ENCODE peak calls at places on chromosomes 13 and 19, in eight cellular contexts. Y is SK-N-SH, N is hepatocyte, R is HCT116, Q is GM23338, D is PC-3, J is OCI-LY7, I is MM.1S. P is an unnamed sample. For H3K9me2, the result is how much of the 10 kb centered on the place peaks cover.

GRCh38 chr19:7953576-7953975 is 10.1 kb upstream of the TIMM44 start:
- DNase-seq in Y (no peak), N (no peak), R (no peak), Q (peak), D (no peak), J (no peak), I (no peak), P (no peak)

GRCh38 chr19:45615795-45616708 is 14.0 kb upstream of the GPR4 start:
- DNase-seq in Y (peak), N (peak), R (peak), Q (peak), D (peak), J (peak), I (peak), P (peak)

GRCh38 chr19:32168606-32169005 is 176.8 kb upstream of the ZNF507 start:
- DNase-seq in Y (no peak), N (no peak), R (no peak), Q (no peak), D (no peak), J (no peak), I (no peak), P (no peak)

GRCh38 chr13:39870197-39870746 is 214.8 kb downstream of the COG6 start:
- DNase-seq in Y (no peak), N (no peak), R (no peak), Q (no peak), D (no peak), J (no peak), I (no peak), P (peak)

GRCh38 chr19:8515317-8515716 is 1.4 kb upstream of the ZNF414 start:
- DNase-seq in Y (no peak), N (no peak), R (no peak), Q (no peak), D (no peak), J (no peak), I (no peak), P (no peak)

GRCh38 chr13:104984296-104984818 is 1551.1 kb downstream of the EFNB2 start:
- DNase-seq in Y (peak), N (peak), R (no peak), Q (no peak), D (peak), J (no peak), I (peak), P (no peak)

GRCh38 chr13:23867027-23867491 is 22.1 kb downstream of the MIPEP start:
- DNase-seq in Y (no peak), N (peak), R (no peak), Q (no peak), D (peak), J (no peak), I (no peak), P (peak)

GRCh38 chr19:42253245-42254082 is 1.5 kb downstream of the ERF start:
- DNase-seq in Y (peak), N (peak), R (no peak), Q (peak), D (peak), J (peak), I (peak), P (peak)

GRCh38 chr19:8357007-8357521 is 6.9 kb upstream of the ANGPTL4 start:
- DNase-seq in Y (no peak), N (peak), R (no peak), Q (no peak), D (no peak), J (no peak), I (no peak), P (no peak)

GRCh38 chr13:40189885-40190655 is 476.4 kb downstream of the FOXO1 start:
- DNase-seq in Y (peak), N (peak), R (no peak), Q (no peak), D (no peak), J (no peak), I (no peak), P (peak)

GRCh38 chr19:52453324-52454094 is at the start of gene ZNF578:
- DNase-seq in Y (peak), N (no peak), R (no peak), Q (peak), D (no peak), J (no peak), I (no peak), P (peak)

GRCh38 chr19:14368011-14368513 is 13.2 kb upstream of the ADGRE5 start:
- DNase-seq in Y (no peak), N (no peak), R (no peak), Q (no peak), D (no peak), J (peak), I (peak), P (no peak)

GRCh38 chr19:42282036-42282762 is 13.1 kb downstream of the CIC start:
- DNase-seq in Y (no peak), N (peak), R (no peak), Q (no peak), D (no peak), J (peak), I (no peak), P (peak)

DNA sequence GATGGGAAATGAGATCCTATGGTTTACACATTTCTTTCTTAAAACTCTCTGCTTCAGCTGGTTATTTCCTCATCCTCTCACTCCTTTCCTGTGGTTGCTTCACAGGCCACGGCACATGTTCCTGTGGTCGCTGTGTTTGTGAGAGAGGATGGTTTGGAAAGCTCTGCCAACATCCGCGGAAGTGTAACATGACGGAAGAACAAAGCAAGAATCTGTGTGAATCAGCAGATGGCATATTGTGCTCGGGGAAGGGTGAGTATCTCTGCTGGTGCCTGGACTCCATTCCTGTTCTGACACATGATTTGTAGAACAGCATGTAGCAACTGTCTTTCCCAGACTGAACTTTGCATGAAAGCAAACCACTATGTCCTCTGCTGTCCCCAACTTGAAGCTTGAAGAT is 254.2 kb downstream of the ITGBL1 start:
- DNase-seq in Y (no peak), N (peak), R (no peak), Q (no peak), D (peak), J (no peak), I (no peak), P (peak)
- TF ChIP-seq EZH2phosphoT487 in Y (no peak), N (no peak), R (no peak), Q (no peak), D (no peak), J (no peak), I (no peak), P (peak)

DNA sequence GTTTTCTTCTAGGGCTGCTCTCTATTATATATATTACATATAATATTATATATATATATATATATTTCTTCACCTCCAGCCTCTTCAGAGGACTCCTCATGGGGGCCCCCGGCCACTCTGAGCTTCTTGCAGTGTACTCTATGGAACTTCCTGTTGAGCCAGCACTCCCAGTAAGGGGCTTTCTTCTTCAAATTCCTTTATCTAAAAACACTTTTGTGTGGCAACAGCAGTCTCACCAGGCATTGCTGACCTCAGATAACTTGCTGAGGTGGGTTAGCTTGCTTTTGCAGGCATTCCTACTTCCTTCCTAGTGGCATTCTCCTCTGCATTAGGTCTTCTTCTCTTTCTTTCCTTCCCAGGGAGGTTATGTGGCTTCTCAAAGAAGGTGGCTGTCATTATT is 381.5 kb downstream of the MYO16 start:
- DNase-seq in Y (no peak), N (no peak), R (no peak), Q (peak), D (no peak), J (no peak), I (no peak), P (no peak)
- H2AFZ ChIP-seq in Y (no peak), N (no peak), R (no peak), Q (no peak), D (no peak), J (no peak), I (no peak), P (no peak)

DNA sequence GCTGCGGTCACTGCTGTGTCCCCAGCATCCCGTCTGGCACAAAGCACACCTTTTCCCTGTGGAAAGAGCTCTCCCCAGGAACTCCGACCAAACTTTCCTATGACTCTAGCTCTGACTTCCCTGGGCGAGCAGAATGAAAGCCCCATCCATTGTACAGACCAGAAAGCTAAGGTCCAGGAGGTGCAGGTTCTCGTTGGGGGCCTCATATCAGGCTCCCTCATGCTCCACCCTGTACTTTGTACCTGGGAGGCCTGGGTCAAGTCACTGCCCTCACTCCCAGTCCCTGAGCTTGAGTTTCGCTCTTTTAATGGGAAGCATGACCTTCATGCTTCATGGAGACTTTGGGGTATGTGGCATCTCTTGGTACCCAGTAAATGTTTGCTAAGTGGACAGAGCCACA is 18.4 kb downstream of the CYTH2 start:
- DNase-seq in Y (no peak), N (no peak), R (no peak), Q (no peak), D (peak), J (no peak), I (no peak), P (no peak)
- H3K9me2 ChIP-seq in Y (under half), N (under half), R (under half), Q (under half), D (under half), J (under half), I (under half), P (under half)

DNA sequence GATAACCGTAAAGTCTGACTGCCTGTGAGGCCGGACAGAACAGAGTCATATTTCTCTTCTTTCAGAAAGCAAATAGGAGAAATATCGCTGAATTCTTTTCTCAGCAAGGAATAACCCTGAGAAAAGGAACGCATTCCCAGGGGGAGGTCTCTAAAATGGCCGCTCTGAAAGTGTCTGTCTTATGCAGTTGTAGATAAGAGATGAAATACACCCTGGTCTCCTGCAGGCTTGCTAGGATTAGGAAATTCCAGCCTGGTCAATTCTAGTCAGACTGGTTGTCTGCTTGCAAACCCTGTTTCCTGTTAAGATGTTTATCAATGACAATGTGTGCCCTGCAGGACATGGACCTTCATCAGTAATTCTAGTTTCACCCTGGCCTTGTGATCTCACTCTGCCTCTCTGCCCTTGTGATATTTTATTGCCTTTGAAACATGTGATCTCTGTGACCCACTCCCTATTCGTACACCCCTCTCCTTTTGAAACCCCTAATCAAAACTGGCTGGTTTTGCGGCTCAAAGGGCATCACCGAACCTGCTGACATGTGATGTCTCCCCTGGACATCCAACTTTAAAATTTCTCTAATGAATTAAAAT is 934.8 kb upstream of the SPRY2 start:
- DNase-seq in Y (no peak), N (no peak), R (no peak), Q (peak), D (no peak), J (peak), I (no peak), P (no peak)
- TF ChIP-seq EZH2phosphoT487 in Y (no peak), N (no peak), R (no peak), Q (no peak), D (no peak), J (no peak), I (no peak), P (no peak)

GRCh38 chr13:64672751-64673150 is 2557.4 kb downstream of the PCDH9 start:
- DNase-seq in Y (no peak), N (no peak), R (no peak), Q (no peak), D (no peak), J (no peak), I (no peak), P (no peak)

GRCh38 chr13:64680739-64681138 is 2549.4 kb downstream of the PCDH9 start:
- DNase-seq in Y (no peak), N (no peak), R (no peak), Q (no peak), D (no peak), J (no peak), I (no peak), P (no peak)

DNA sequence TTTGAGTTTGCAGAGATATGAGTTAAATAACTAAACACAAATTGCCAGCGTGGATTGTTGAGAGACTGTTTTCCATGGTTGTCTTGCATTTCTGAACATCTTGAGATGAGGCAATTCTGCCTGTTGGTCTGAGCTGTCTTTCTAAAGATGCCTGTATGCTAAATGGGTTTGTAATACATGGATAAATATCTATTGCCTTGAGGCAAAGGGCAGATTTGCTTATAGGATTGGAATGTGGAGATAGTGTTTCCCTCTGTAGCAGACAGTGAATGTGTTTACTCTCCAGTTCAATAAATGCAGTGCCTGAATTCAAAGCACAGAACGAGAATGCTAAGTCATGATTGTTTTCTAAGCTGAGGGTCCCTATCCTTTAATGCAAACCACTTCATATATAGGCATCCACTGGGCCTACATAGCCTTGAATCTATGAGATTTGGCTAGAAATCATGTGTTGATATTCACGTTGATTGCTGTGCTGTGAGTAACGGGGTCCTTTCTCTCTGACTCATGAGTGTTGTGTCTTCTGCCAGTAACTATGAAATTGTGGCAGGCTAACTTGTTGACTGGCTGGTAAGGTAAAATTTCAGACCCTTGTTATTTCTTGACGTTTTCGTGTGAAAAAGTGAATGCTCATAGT is 2554.8 kb downstream of the PCDH9 start:
- DNase-seq in Y (no peak), N (peak), R (no peak), Q (no peak), D (peak), J (no peak), I (no peak), P (peak)
- H2AFZ ChIP-seq in Y (peak), N (peak), R (no peak), Q (peak), D (peak), J (no peak), I (no peak), P (peak)

GRCh38 chr19:47075179-47075811 is 26.9 kb upstream of the TMEM160 start:
- DNase-seq in Y (no peak), N (no peak), R (no peak), Q (no peak), D (no peak), J (no peak), I (no peak), P (no peak)
- H3K9me2 ChIP-seq in Y (under half), N (under half), R (under half), Q (under half), D (under half), J (under half), I (under half), P (under half)

DNA sequence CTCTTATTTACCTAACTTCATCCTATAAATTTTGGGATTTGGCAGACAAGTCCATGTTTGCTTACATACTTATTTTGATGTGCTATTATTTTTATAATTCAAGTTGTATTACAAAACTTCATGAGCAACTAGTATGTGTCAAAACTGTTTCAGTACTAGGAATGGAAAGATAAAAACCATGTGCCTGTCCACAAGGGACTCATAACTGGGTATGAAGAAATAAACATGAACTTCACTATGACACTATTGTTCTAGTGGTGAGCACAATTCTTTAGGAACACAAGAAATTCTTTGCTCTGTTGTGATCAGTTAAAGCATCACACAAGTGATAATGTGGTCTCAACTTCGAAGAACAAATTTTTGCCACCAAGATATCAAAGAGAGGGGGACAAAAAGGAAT is 97.5 kb upstream of the FBXL3 start:
- DNase-seq in Y (no peak), N (no peak), R (no peak), Q (no peak), D (no peak), J (no peak), I (no peak), P (no peak)
- TF ChIP-seq EZH2phosphoT487 in Y (no peak), N (no peak), R (no peak), Q (no peak), D (no peak), J (no peak), I (no peak), P (no peak)

GRCh38 chr13:25232937-25233515 is 54.3 kb downstream of the MTMR6 start:
- DNase-seq in Y (peak), N (peak), R (peak), Q (peak), D (peak), J (peak), I (no peak), P (peak)
- H2AFZ ChIP-seq in Y (no peak), N (peak), R (no peak), Q (peak), D (no peak), J (no peak), I (no peak), P (no peak)

GRCh38 chr13:71629167-71629566 is 237.8 kb downstream of the DACH1 start:
- DNase-seq in Y (no peak), N (no peak), R (no peak), Q (peak), D (no peak), J (no peak), I (no peak), P (no peak)
- H3K9me2 ChIP-seq in Y (under half), N (under half), R (under half), Q (under half), D (under half), J (under half), I (under half), P (under half)

GRCh38 chr13:82749551-82749950 is 1132.7 kb downstream of the SLITRK1 start:
- DNase-seq in Y (no peak), N (no peak), R (no peak), Q (no peak), D (peak), J (no peak), I (no peak), P (no peak)

GRCh38 chr13:82751221-82751620 is 1131.1 kb downstream of the SLITRK1 start:
- DNase-seq in Y (no peak), N (no peak), R (no peak), Q (no peak), D (no peak), J (no peak), I (no peak), P (no peak)

GRCh38 chr13:82747331-82747730 is 1134.9 kb downstream of the SLITRK1 start:
- DNase-seq in Y (no peak), N (no peak), R (no peak), Q (peak), D (no peak), J (no peak), I (no peak), P (peak)

DNA sequence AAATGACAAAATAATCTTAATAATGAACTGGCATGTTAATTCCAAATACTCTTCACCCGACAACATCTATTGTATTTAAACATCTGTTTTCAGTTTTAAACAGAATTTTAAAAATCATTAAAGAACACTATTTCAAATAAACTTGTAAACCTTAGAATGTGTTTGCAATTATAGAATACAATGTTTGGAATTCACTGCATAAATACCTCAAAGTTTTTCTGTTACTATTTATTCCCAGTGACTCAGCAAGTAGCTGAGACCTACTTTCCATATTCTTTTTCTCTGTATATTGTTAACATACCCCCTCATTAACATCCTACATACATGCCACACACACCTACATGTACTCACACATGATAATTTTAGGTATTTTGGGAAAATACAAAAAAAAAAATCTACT is 1134.3 kb downstream of the SLITRK1 start:
- DNase-seq in Y (no peak), N (no peak), R (no peak), Q (no peak), D (peak), J (no peak), I (no peak), P (peak)
- TF ChIP-seq EZH2phosphoT487 in Y (no peak), N (no peak), R (no peak), Q (no peak), D (no peak), J (no peak), I (no peak), P (no peak)

P was measured in GM23248.